ENCODE peak calls at places on chromosomes 6 and 20, in seven cellular contexts. S is cardiac fibroblast; R is uterus; O is CD8-positive, alpha-beta T cell; Q is psoas muscle; E is tibial nerve; A is heart left ventricle. L is an unnamed sample.

GRCh38 chr20:22382742-22383141 is 201.6 kb downstream of the FOXA2 start:
- DNase-seq in S (peak; percentile 71), R (no peak), O (no peak), Q (no peak), E (no peak), A (no peak), L (no peak)

GRCh38 chr6:167855825-167856425 is 29.2 kb downstream of the AFDN start:
- DNase-seq in S (peak; percentile 99), R (no peak), O (no peak), Q (no peak), E (no peak), A (no peak), L (no peak)

GRCh38 chr6:136959471-136959891 is 37.4 kb downstream of the SLC35D3 start:
- DNase-seq in S (no peak), R (no peak), O (no peak), Q (no peak), E (no peak), A (no peak), L (no peak)

GRCh38 chr20:51402201-51402600 is 140.3 kb downstream of the NFATC2 start:
- DNase-seq in S (no peak), R (no peak), O (peak; percentile 22), Q (no peak), E (no peak), A (no peak), L (no peak)

GRCh38 chr20:859661-860294 is 26.3 kb downstream of the FAM110A start:
- DNase-seq in S (peak; percentile 20), R (no peak), O (no peak), Q (no peak), E (no peak), A (no peak), L (no peak)

GRCh38 chr20:3658708-3659491 is 4.3 kb downstream of the GFRA4 start:
- DNase-seq in S (peak; percentile 14), R (no peak), O (no peak), Q (no peak), E (no peak), A (no peak), L (peak; percentile 39)

GRCh38 chr20:44460795-44461141 is 14.9 kb upstream of the TTPAL start:
- DNase-seq in S (peak; percentile 61), R (no peak), O (no peak), Q (no peak), E (no peak), A (no peak), L (no peak)

GRCh38 chr6:36955136-36955535 is 598 bp downstream of the PI16 start:
- DNase-seq in S (no peak), R (no peak), O (no peak), Q (no peak), E (no peak), A (no peak), L (no peak)

GRCh38 chr6:138691595-138692057 is 81.9 kb upstream of the CCDC28A start:
- DNase-seq in S (peak; percentile 78), R (no peak), O (no peak), Q (no peak), E (no peak), A (no peak), L (no peak)

GRCh38 chr6:100065348-100065747 is 71.3 kb upstream of the MCHR2 start:
- DNase-seq in S (no peak), R (no peak), O (no peak), Q (no peak), E (no peak), A (no peak), L (no peak)

GRCh38 chr20:59770851-59771250 is 162.6 kb downstream of the SYCP2 start:
- DNase-seq in S (no peak), R (no peak), O (no peak), Q (no peak), E (no peak), A (no peak), L (no peak)

GRCh38 chr20:62480318-62480717 is 4.5 kb upstream of the GATA5 start:
- DNase-seq in S (no peak), R (no peak), O (no peak), Q (no peak), E (no peak), A (no peak), L (no peak)

GRCh38 chr20:10236540-10237533 is 18.2 kb downstream of the SNAP25 start:
- DNase-seq in S (no peak), R (no peak), O (no peak), Q (no peak), E (no peak), A (no peak), L (no peak)

GRCh38 chr6:88636871-88637270 is 326.5 kb downstream of the RNGTT start:
- DNase-seq in S (no peak), R (no peak), O (no peak), Q (no peak), E (no peak), A (no peak), L (no peak)

GRCh38 chr20:1467355-1468116 is 887 bp upstream of the NSFL1C start:
- DNase-seq in S (no peak), R (no peak), O (no peak), Q (no peak), E (no peak), A (no peak), L (no peak)

GRCh38 chr6:1153696-1154245 is 158.1 kb upstream of the FOXQ1 start:
- DNase-seq in S (no peak), R (no peak), O (no peak), Q (no peak), E (no peak), A (no peak), L (no peak)

GRCh38 chr6:70686548-70687133 is 19.0 kb downstream of the SMAP1 start:
- DNase-seq in S (peak; percentile 66), R (no peak), O (no peak), Q (no peak), E (no peak), A (no peak), L (no peak)

GRCh38 chr20:2301164-2301622 is 5.4 kb downstream of the TGM3 start:
- DNase-seq in S (peak; percentile 8), R (no peak), O (no peak), Q (peak; percentile 27), E (no peak), A (no peak), L (peak; percentile 72)

GRCh38 chr6:110474500-110474899 is 1.9 kb downstream of the SLC22A16 start:
- DNase-seq in S (no peak), R (no peak), O (no peak), Q (no peak), E (no peak), A (no peak), L (no peak)

GRCh38 chr6:52995913-52996685 is 1.0 kb upstream of the GSTA4 start:
- DNase-seq in S (peak; percentile 90), R (peak; percentile 50), O (peak; percentile 30), Q (peak; percentile 46), E (no peak), A (no peak), L (peak; percentile 70)

GRCh38 chr20:25223179-25223661 is 24.7 kb upstream of the PYGB start:
- DNase-seq in S (peak; percentile 97), R (no peak), O (no peak), Q (no peak), E (no peak), A (no peak), L (no peak)

GRCh38 chr6:36998723-36999466 is 6.6 kb upstream of the FGD2 start:
- DNase-seq in S (no peak), R (no peak), O (no peak), Q (no peak), E (no peak), A (no peak), L (no peak)

GRCh38 chr6:63643862-63644261 is 8.3 kb downstream of the PHF3 start:
- DNase-seq in S (peak; percentile 45), R (no peak), O (no peak), Q (no peak), E (no peak), A (no peak), L (no peak)

GRCh38 chr6:5671604-5672559 is 334.8 kb downstream of the NRN1 start:
- DNase-seq in S (peak; percentile 16), R (peak; percentile 51), O (no peak), Q (peak; percentile 22), E (no peak), A (no peak), L (peak; percentile 71)
- H3K4me3 ChIP-seq in S (no peak overlapping the region), R (no peak overlapping the region), O (no peak overlapping the region), Q (peak overlapping the region; percentile 48), E (no peak overlapping the region), A (no peak overlapping the region), L (peak overlapping the region; percentile 21)

GRCh38 chr6:154507209-154507898 is 3.1 kb downstream of the CNKSR3 start:
- DNase-seq in S (no peak), R (no peak), O (no peak), Q (no peak), E (no peak), A (no peak), L (no peak)
- H3K4me3 ChIP-seq in S (no peak overlapping the region), R (peak overlapping the region; percentile 87), O (no peak overlapping the region), Q (peak overlapping the region; percentile 81), E (no peak overlapping the region), A (no peak overlapping the region), L (peak overlapping the region; percentile 93)

GRCh38 chr6:4802312-4802935 is 26.2 kb downstream of the CDYL start:
- DNase-seq in S (no peak), R (no peak), O (no peak), Q (no peak), E (no peak), A (no peak), L (no peak)
- H3K4me3 ChIP-seq in S (no peak overlapping the region), R (no peak overlapping the region), O (no peak overlapping the region), Q (no peak overlapping the region), E (no peak overlapping the region), A (no peak overlapping the region), L (no peak overlapping the region)

GRCh38 chr6:2895072-2895471 is 8.0 kb downstream of the SERPINB9 start:
- DNase-seq in S (no peak), R (no peak), O (no peak), Q (no peak), E (no peak), A (no peak), L (no peak)

GRCh38 chr6:2885967-2886731 is 17.0 kb downstream of the SERPINB9 start:
- DNase-seq in S (no peak), R (no peak), O (no peak), Q (no peak), E (no peak), A (no peak), L (no peak)

GRCh38 chr6:2893276-2893675 is 9.8 kb downstream of the SERPINB9 start:
- DNase-seq in S (no peak), R (no peak), O (no peak), Q (no peak), E (no peak), A (no peak), L (no peak)

GRCh38 chr6:2891768-2892170 is 11.3 kb downstream of the SERPINB9 start:
- DNase-seq in S (no peak), R (no peak), O (peak; percentile 54), Q (no peak), E (peak; percentile 39), A (no peak), L (no peak)

DNA sequence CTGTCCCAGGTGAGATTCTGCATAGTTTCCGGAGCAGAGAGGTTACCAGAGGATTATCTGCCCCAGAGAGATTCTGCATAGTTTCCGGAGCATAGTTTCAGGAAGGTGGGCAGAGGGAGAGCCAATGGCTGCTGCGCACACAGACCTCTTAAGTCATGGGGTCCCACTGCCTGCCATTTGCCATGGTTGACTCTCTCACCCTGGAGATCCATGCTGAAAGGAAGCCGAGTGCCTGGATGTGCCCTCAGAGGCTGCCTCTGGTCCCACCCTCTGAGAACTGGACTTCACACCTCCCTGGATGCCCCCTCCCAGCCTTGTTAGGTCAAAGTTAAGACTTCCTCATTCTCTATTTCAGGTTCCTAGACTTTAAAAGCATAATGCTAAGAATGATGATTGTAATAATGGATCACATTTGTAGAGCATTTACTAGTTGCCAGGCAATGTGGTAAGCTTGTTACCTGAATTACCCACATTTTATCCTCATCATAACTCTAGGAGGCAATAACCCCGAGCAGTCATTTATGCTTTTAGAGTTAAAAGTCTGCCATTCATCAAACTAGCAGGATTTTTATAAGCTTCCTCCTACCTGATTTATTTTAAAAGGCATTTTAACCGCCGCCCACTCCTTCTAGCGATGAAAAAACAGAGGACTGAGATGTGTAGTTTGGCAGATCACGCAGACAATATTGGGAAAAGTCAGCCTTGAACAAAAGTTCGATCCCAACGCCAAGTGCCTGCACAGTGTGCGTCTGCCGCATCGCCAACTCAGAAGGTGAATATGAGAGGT is 11.9 kb downstream of the SERPINB9 start:
- DNase-seq in S (no peak), R (no peak), O (no peak), Q (no peak), E (no peak), A (no peak), L (no peak)
- H3K4me3 ChIP-seq in S (no peak overlapping the region), R (no peak overlapping the region), O (peak overlapping the region; percentile 9), Q (no peak overlapping the region), E (no peak overlapping the region), A (no peak overlapping the region), L (no peak overlapping the region)